ENCODE peak calls at places on chromosome 13, in four cellular contexts. One of them, this sample, is unnamed.
A peak's percentile ranks its signal among the peaks of the same experiment; 100 is the strongest.

GRCh38 chr13:112060899-112061366 is 6.0 kb upstream of the SOX1 start:
- DNase-seq in GM12865: no peak
- DNase-seq in BJ: no peak
- DNase-seq in kidney: no peak
- DNase-seq in this sample: no peak

GRCh38 chr13:75715598-75716523 is 79.7 kb downstream of the LMO7 start:
- DNase-seq in BJ: no peak
- DNase-seq in GM12865: peak; percentile 65
- DNase-seq in kidney: no peak
- DNase-seq in this sample: peak; percentile 38

GRCh38 chr13:89401209-89401810 is 1730.1 kb downstream of the SLITRK5 start:
- DNase-seq in GM12865: no peak
- DNase-seq in BJ: no peak
- DNase-seq in kidney: no peak
- DNase-seq in this sample: no peak

GRCh38 chr13:52025475-52026245 is 1.2 kb downstream of the UTP14C start:
- DNase-seq in kidney: no peak
- DNase-seq in BJ: no peak
- DNase-seq in GM12865: no peak
- DNase-seq in this sample: no peak

GRCh38 chr13:41780736-41781708 is 179.9 kb downstream of the VWA8 start:
- DNase-seq in GM12865: no peak
- DNase-seq in kidney: no peak
- DNase-seq in BJ: peak; percentile 63
- DNase-seq in this sample: no peak

GRCh38 chr13:32881792-32882175 is 134.4 kb upstream of the KL start:
- DNase-seq in GM12865: no peak
- DNase-seq in BJ: no peak
- DNase-seq in kidney: no peak
- DNase-seq in this sample: no peak

GRCh38 chr13:80030491-80030890 is 310.4 kb downstream of the SPRY2 start:
- DNase-seq in kidney: no peak
- DNase-seq in GM12865: peak; percentile 13
- DNase-seq in BJ: no peak
- DNase-seq in this sample: no peak

GRCh38 chr13:109715902-109716301 is 70.5 kb downstream of the IRS2 start:
- DNase-seq in kidney: no peak
- DNase-seq in GM12865: no peak
- DNase-seq in BJ: no peak
- DNase-seq in this sample: no peak

GRCh38 chr13:27997904-27998522 is 9.5 kb upstream of the URAD start:
- DNase-seq in BJ: no peak
- DNase-seq in GM12865: peak; percentile 70
- DNase-seq in kidney: no peak
- DNase-seq in this sample: peak; percentile 34

GRCh38 chr13:29369060-29369743 is 226.3 kb downstream of the SLC7A1 start:
- DNase-seq in kidney: no peak
- DNase-seq in GM12865: peak; percentile 44
- DNase-seq in BJ: no peak
- DNase-seq in this sample: no peak

GRCh38 chr13:62432906-62433305 is 1017.3 kb upstream of the PCDH20 start:
- DNase-seq in BJ: no peak
- DNase-seq in kidney: no peak
- DNase-seq in GM12865: no peak
- DNase-seq in this sample: no peak

GRCh38 chr13:100667894-100668293 is 6.7 kb downstream of the TMTC4 start:
- DNase-seq in BJ: no peak
- DNase-seq in GM12865: no peak
- DNase-seq in kidney: no peak
- DNase-seq in this sample: no peak

GRCh38 chr13:38685974-38686571 is 804 bp upstream of the FREM2 start:
- DNase-seq in BJ: no peak
- DNase-seq in GM12865: peak; percentile 15
- DNase-seq in kidney: no peak
- DNase-seq in this sample: no peak

GRCh38 chr13:34748078-34748477 is 194.0 kb upstream of the NBEA start:
- DNase-seq in kidney: no peak
- DNase-seq in GM12865: no peak
- DNase-seq in BJ: no peak
- DNase-seq in this sample: no peak

GRCh38 chr13:44298314-44298713 is 75.3 kb upstream of the SERP2 start:
- DNase-seq in BJ: no peak
- DNase-seq in GM12865: no peak
- DNase-seq in kidney: no peak
- DNase-seq in this sample: no peak

GRCh38 chr13:83086948-83087347 is 795.3 kb downstream of the SLITRK1 start:
- DNase-seq in kidney: no peak
- DNase-seq in GM12865: no peak
- DNase-seq in BJ: no peak
- DNase-seq in this sample: no peak

GRCh38 chr13:48873598-48873997 is 102.1 kb upstream of the FNDC3A start:
- DNase-seq in BJ: no peak
- DNase-seq in kidney: no peak
- DNase-seq in GM12865: no peak
- DNase-seq in this sample: no peak

GRCh38 chr13:32878172-32878571 is 138.1 kb upstream of the KL start:
- DNase-seq in BJ: no peak
- DNase-seq in kidney: no peak
- DNase-seq in GM12865: no peak
- DNase-seq in this sample: no peak

GRCh38 chr13:44951184-44951583 is 38.1 kb downstream of the NUFIP1 start:
- DNase-seq in BJ: no peak
- DNase-seq in kidney: no peak
- DNase-seq in GM12865: no peak
- DNase-seq in this sample: no peak

GRCh38 chr13:33676700-33677048 is 141.3 kb upstream of the RFC3 start:
- DNase-seq in GM12865: peak; percentile 20
- DNase-seq in BJ: no peak
- DNase-seq in kidney: no peak
- DNase-seq in this sample: peak; percentile 44

GRCh38 chr13:78787189-78787588 is 128.2 kb upstream of the OBI1 start:
- DNase-seq in kidney: no peak
- DNase-seq in BJ: no peak
- DNase-seq in GM12865: peak; percentile 6
- DNase-seq in this sample: no peak

GRCh38 chr13:95411641-95412040 is 110.4 kb upstream of the ABCC4 start:
- DNase-seq in kidney: no peak
- DNase-seq in BJ: no peak
- DNase-seq in GM12865: no peak
- DNase-seq in this sample: no peak

GRCh38 chr13:42028113-42028799 is 20.2 kb upstream of the DGKH start:
- DNase-seq in GM12865: no peak
- DNase-seq in BJ: no peak
- DNase-seq in kidney: no peak
- DNase-seq in this sample: no peak

GRCh38 chr13:37869756-37870488 is at the start of gene TRPC4:
- DNase-seq in kidney: peak; percentile 83
- DNase-seq in BJ: no peak
- DNase-seq in GM12865: no peak
- DNase-seq in this sample: no peak

GRCh38 chr13:94558721-94559120 is 37.2 kb downstream of the TGDS start:
- DNase-seq in GM12865: no peak
- DNase-seq in kidney: no peak
- DNase-seq in BJ: no peak
- DNase-seq in this sample: no peak

DNA sequence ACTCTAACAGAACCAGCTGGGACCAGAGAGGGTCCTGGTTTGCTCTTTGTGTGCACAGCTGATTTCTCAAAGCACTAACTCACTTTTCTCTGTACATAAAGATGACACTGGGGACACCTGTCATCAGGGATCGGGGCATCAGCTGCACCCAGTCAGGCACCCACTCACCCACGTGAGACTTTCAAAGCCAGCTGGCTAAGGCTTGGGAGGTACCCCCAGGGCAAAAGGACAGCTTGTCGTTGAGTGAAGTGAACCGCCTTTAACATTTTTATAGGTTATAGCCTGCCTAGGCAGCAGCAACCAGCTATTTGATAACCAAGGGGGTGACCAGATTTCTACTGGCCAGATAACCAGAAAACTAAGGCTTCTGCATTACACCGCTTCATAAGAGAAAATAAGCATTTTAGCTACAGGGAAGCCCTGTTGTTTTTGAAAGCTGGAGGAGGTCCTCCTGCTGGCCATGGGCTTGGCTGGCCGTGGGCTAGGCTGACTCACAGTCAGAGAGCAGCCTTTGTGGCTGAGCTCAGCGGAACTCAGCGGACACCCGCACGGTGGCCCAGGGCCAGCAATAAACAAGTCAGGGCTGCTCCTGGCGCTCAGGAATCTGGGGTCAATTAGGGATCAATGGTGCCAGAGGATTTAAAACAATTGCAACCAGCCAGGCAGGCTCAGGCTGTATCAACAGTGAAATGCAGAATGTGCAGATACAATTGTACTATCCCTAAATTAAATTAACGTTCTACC is 57.1 kb downstream of the ALOX5AP start:
- DNase-seq in GM12865: no peak
- DNase-seq in kidney: peak; percentile 94
- DNase-seq in BJ: peak; percentile 72
- DNase-seq in this sample: no peak
- TF ChIP-seq CTCF in GM12865: no peak
- TF ChIP-seq CTCF in kidney: no peak
- TF ChIP-seq CTCF in BJ: peak; percentile 79
- TF ChIP-seq CTCF in this sample: no peak

DNA sequence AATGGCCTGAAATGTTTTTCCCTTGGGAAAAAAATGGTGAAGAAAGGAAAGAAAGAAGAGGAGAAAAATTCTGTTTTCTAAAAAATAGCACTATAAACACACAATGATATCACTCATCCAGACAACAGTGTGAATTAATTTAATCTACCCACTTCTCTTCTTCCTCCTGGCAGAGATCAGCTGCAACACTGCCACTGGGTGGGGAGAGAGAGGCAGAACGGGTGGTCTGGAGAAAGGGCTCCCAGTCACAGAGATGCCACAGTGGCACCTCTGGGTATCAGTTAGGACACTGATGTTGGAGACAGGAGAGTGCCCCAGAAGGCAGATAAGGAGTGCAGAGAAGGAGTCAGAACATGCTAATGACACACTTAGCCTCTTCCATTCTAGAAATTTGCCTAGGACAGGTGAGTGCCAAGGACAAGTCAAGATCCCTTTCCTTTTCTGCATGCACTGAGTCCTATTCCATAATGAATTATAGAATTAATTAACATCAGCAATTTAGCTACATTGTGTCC is 168.6 kb downstream of the SUCLA2 start:
- DNase-seq in kidney: no peak
- DNase-seq in GM12865: no peak
- DNase-seq in BJ: no peak
- DNase-seq in this sample: no peak
- TF ChIP-seq CTCF in kidney: no peak
- TF ChIP-seq CTCF in GM12865: no peak
- TF ChIP-seq CTCF in BJ: no peak
- TF ChIP-seq CTCF in this sample: no peak

GRCh38 chr13:107685876-107686275 is 529.5 kb downstream of the LIG4 start:
- DNase-seq in BJ: no peak
- DNase-seq in kidney: no peak
- DNase-seq in GM12865: no peak
- DNase-seq in this sample: no peak
- TF ChIP-seq CTCF in BJ: no peak
- TF ChIP-seq CTCF in kidney: no peak
- TF ChIP-seq CTCF in GM12865: no peak
- TF ChIP-seq CTCF in this sample: no peak

DNA sequence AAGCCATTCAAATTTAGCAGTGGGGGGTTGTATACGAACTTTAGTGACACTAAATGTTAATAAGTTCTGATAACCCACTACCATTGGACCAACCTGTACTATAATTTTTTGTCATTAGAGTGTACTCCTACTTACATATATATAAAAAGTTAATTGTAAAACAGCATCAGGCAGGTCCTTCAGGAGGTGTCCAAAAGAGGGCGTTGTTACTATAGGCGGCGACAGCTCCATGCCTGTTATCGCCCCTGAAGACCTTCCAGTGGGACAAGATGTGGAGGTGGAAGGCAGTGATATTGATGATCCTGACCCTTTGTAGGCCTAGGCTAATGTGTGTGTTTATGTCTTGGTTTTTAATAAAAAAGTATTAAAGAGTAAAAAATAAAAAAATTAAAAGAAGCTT is 27.5 kb downstream of the SPRYD7 start:
- DNase-seq in BJ: no peak
- DNase-seq in kidney: no peak
- DNase-seq in GM12865: no peak
- DNase-seq in this sample: no peak
- TF ChIP-seq CTCF in BJ: no peak
- TF ChIP-seq CTCF in kidney: no peak
- TF ChIP-seq CTCF in GM12865: no peak
- TF ChIP-seq CTCF in this sample: no peak